ENCODE peak calls at places on chromosomes 4 and X, in four cellular contexts. O is fibroblast of pulmonary artery, R is endothelial cell, P is AG09309. A is an unnamed sample.

GRCh38 chrX:74372272-74372671 is 49.0 kb upstream of the SLC16A2 start:
- DNase-seq in O (no peak), R (no peak), P (no peak), A (no peak)

GRCh38 chrX:135295238-135295943 is 13.9 kb upstream of the ETDC start:
- DNase-seq in O (peak), R (peak), P (no peak), A (peak)

GRCh38 chrX:78997870-78998558 is 52.8 kb downstream of the P2RY10 start:
- DNase-seq in O (no peak), R (no peak), P (no peak), A (no peak)

GRCh38 chr4:182023469-182023868 is 219.7 kb upstream of the TENM3 start:
- DNase-seq in O (no peak), R (no peak), P (no peak), A (no peak)

GRCh38 chr4:118798658-118799057 is 37.3 kb downstream of the SEC24D start:
- DNase-seq in O (no peak), R (no peak), P (no peak), A (no peak)

GRCh38 chr4:91488946-91489345 is 814.8 kb upstream of the GRID2 start:
- DNase-seq in O (peak), R (no peak), P (no peak), A (no peak)

GRCh38 chr4:183989471-183989870 is 84.4 kb downstream of the STOX2 start:
- DNase-seq in O (peak), R (no peak), P (peak), A (no peak)

GRCh38 chrX:121733514-121733913 is 686.1 kb downstream of the GLUD2 start:
- DNase-seq in O (no peak), R (no peak), P (peak), A (no peak)

GRCh38 chr4:7212921-7213320 is 20.6 kb downstream of the SORCS2 start:
- DNase-seq in O (no peak), R (no peak), P (no peak), A (no peak)

GRCh38 chr4:78136109-78137081 is 79.3 kb downstream of the FRAS1 start:
- DNase-seq in O (no peak), R (no peak), P (no peak), A (no peak)

GRCh38 chr4:99722006-99722405 is 64.4 kb upstream of the C4orf54 start:
- DNase-seq in O (peak), R (no peak), P (no peak), A (no peak)

GRCh38 chr4:125254111-125254510 is 60.6 kb upstream of the FAT4 start:
- DNase-seq in O (peak), R (no peak), P (no peak), A (no peak)

GRCh38 chr4:187171731-187172339 is 448.2 kb upstream of the FAT1 start:
- DNase-seq in O (peak), R (no peak), P (peak), A (no peak)

GRCh38 chr4:71171592-71171991 is 167.2 kb upstream of the SLC4A4 start:
- DNase-seq in O (no peak), R (no peak), P (no peak), A (no peak)

GRCh38 chr4:151730003-151730559 is 30.7 kb downstream of the GATB start:
- DNase-seq in O (no peak), R (no peak), P (no peak), A (no peak)

GRCh38 chr4:114780205-114780604 is 181.6 kb downstream of the UGT8 start:
- DNase-seq in O (peak), R (peak), P (no peak), A (no peak)

GRCh38 chr4:37130465-37130864 is 114.1 kb upstream of the NWD2 start:
- DNase-seq in O (no peak), R (no peak), P (no peak), A (no peak)

GRCh38 chr4:146943691-146944375 is 1.8 kb downstream of the TTC29 start:
- DNase-seq in O (peak), R (no peak), P (no peak), A (no peak)

GRCh38 chr4:140935259-140935658 is 179.1 kb upstream of the TBC1D9 start:
- DNase-seq in O (peak), R (no peak), P (no peak), A (no peak)

GRCh38 chr4:82467442-82467841 is 37.1 kb downstream of the ENOPH1 start:
- DNase-seq in O (peak), R (no peak), P (no peak), A (no peak)

GRCh38 chr4:82461710-82462109 is 31.3 kb downstream of the ENOPH1 start:
- DNase-seq in O (no peak), R (no peak), P (no peak), A (no peak)

GRCh38 chr4:82463221-82463620 is 32.8 kb downstream of the ENOPH1 start:
- DNase-seq in O (no peak), R (no peak), P (no peak), A (no peak)

GRCh38 chr4:82458729-82459128 is 28.3 kb downstream of the ENOPH1 start:
- DNase-seq in O (no peak), R (no peak), P (no peak), A (no peak)

DNA sequence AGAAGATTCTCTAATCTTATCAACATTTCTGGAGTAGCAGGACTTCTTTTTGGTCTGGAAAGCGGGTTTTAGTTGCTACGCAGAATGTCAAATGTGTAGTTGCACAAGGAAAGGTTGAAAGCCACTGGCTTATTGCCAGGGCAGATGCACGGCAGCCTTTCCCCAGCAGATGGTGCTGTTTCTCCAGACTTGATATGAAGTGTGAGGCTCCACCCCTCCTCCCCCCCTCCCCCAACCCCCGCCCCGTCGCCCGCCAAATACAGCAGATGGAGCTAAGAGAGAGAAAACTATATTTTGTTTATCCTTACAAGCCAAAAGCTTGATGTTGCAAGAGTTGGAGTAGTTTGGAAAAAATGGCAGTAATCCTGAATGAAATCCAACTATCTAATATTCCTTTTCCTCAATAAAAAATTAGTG is 32.0 kb downstream of the ENOPH1 start:
- DNase-seq in O (peak), R (peak), P (peak), A (peak)
- TF ChIP-seq CTCF in O (peak), R (peak), P (peak), A (peak)

DNA sequence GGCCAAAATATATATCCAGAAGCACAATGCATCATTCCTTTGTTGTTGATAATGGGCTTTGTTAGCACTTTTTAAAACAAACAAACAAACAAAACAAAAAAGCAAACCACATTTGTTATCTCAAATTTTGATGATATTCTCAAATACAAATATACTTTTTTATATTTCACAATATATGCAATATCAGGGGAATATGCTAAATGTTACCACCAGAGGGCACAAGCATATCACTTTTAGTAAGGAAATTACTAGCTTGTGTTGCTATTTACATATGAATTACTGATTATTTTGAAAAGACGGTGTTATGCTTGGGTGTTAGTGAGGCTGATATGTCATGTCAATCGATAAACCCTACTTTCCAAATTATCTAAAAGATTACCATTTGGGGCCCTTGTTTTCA is 29.1 kb downstream of the RIPPLY1 start:
- DNase-seq in O (peak), R (no peak), P (no peak), A (no peak)
- TF ChIP-seq CTCF in O (peak), R (peak), P (peak), A (peak)

GRCh38 chrX:12771445-12772069 is 19.7 kb upstream of the PRPS2 start:
- DNase-seq in O (peak), R (peak), P (no peak), A (peak)
- TF ChIP-seq CTCF in O (peak), R (peak), P (peak), A (peak)

GRCh38 chr4:103429283-103429682 is 231.1 kb upstream of the CENPE start:
- DNase-seq in O (no peak), R (peak), P (no peak), A (no peak)
- TF ChIP-seq CTCF in O (peak), R (peak), P (no peak), A (no peak)

A was measured in natural killer cell.